ENCODE peak calls at places on chromosome 2, in eight cellular contexts. U, I, A, H, X, Z, O and G are unnamed samples.

GRCh38 chr2:149038442-149039212 is at the start of gene LYPD6B:
- DNase-seq in I (no peak), Z (no peak), H (peak; percentile 60), O (no peak), X (peak; percentile 67), U (no peak), A (peak; percentile 70), G (peak; percentile 72)

GRCh38 chr2:133241231-133241575 is 327.1 kb downstream of the NCKAP5 start:
- DNase-seq in U (no peak), I (no peak), O (no peak), H (no peak), A (no peak), Z (no peak), X (peak; percentile 54), G (no peak)

GRCh38 chr2:215476424-215476823 is 40.6 kb upstream of the FN1 start:
- DNase-seq in H (no peak), Z (no peak), U (no peak), A (no peak), O (no peak), I (no peak), X (peak; percentile 37), G (no peak)

GRCh38 chr2:63159262-63159661 is 108.6 kb downstream of the OTX1 start:
- DNase-seq in H (no peak), I (no peak), A (no peak), U (no peak), X (no peak), Z (no peak), O (no peak), G (no peak)

GRCh38 chr2:36482576-36483214 is 115.3 kb downstream of the FEZ2 start:
- DNase-seq in I (no peak), O (no peak), U (no peak), A (no peak), X (no peak), H (no peak), Z (no peak), G (no peak)

GRCh38 chr2:140696449-140696848 is 1434.4 kb downstream of the LRP1B start:
- DNase-seq in Z (no peak), A (no peak), U (no peak), I (no peak), X (no peak), H (peak; percentile 15), O (no peak), G (no peak)

GRCh38 chr2:217338306-217338916 is 478.5 kb upstream of the TNP1 start:
- DNase-seq in A (no peak), U (no peak), Z (peak; percentile 15), O (no peak), X (peak; percentile 72), I (no peak), H (no peak), G (no peak)

GRCh38 chr2:112229365-112229764 is 25.5 kb downstream of the ZC3H8 start:
- DNase-seq in A (no peak), Z (no peak), U (no peak), H (no peak), X (no peak), O (no peak), I (no peak), G (peak; percentile 3)

GRCh38 chr2:53724511-53724910 is 43.1 kb upstream of the CHAC2 start:
- DNase-seq in Z (no peak), O (no peak), H (no peak), X (no peak), A (no peak), I (no peak), U (no peak), G (no peak)